ENCODE peak calls at places on chromosomes 11 and 22, in five cellular contexts. One of them, this sample, is unnamed.

GRCh38 chr11:93525601-93526000 is 17.6 kb downstream of the SMCO4 start:
- DNase-seq in adrenal gland: peak; percentile 68
- DNase-seq in GM12891: no peak
- DNase-seq in HCT116: no peak
- DNase-seq in erythroblast: no peak
- DNase-seq in this sample: no peak

GRCh38 chr11:61919841-61920631 is 2.7 kb upstream of the RAB3IL1 start:
- DNase-seq in adrenal gland: no peak
- DNase-seq in GM12891: no peak
- DNase-seq in HCT116: no peak
- DNase-seq in erythroblast: peak; percentile 97
- DNase-seq in this sample: peak; percentile 69

GRCh38 chr22:16810188-16810802 is 14.9 kb downstream of the XKR3 start:
- DNase-seq in adrenal gland: no peak
- DNase-seq in GM12891: no peak
- DNase-seq in HCT116: no peak
- DNase-seq in erythroblast: no peak
- DNase-seq in this sample: no peak

GRCh38 chr11:2576116-2576515 is 123.7 kb downstream of the KCNQ1OT1 start:
- DNase-seq in adrenal gland: peak; percentile 5
- DNase-seq in GM12891: no peak
- DNase-seq in HCT116: no peak
- DNase-seq in erythroblast: no peak
- DNase-seq in this sample: peak; percentile 67

GRCh38 chr11:15991174-15991655 is 365.1 kb downstream of the SOX6 start:
- DNase-seq in adrenal gland: no peak
- DNase-seq in GM12891: no peak
- DNase-seq in HCT116: no peak
- DNase-seq in erythroblast: no peak
- DNase-seq in this sample: no peak

GRCh38 chr11:32775908-32776307 is 18.6 kb downstream of the CCDC73 start:
- DNase-seq in adrenal gland: no peak
- DNase-seq in GM12891: no peak
- DNase-seq in HCT116: no peak
- DNase-seq in erythroblast: no peak
- DNase-seq in this sample: no peak

GRCh38 chr11:69965821-69966582 is 112.1 kb upstream of the ANO1 start:
- DNase-seq in adrenal gland: no peak
- DNase-seq in GM12891: no peak
- DNase-seq in HCT116: no peak
- DNase-seq in erythroblast: no peak
- DNase-seq in this sample: no peak

GRCh38 chr22:19517171-19517500 is 7.1 kb downstream of the CLDN5 start:
- DNase-seq in adrenal gland: no peak
- DNase-seq in GM12891: no peak
- DNase-seq in HCT116: no peak
- DNase-seq in erythroblast: no peak
- DNase-seq in this sample: no peak

GRCh38 chr11:62804310-62805043 is 763 bp downstream of the NXF1 start:
- DNase-seq in adrenal gland: peak; percentile 42
- DNase-seq in GM12891: no peak
- DNase-seq in HCT116: no peak
- DNase-seq in erythroblast: no peak
- DNase-seq in this sample: no peak

GRCh38 chr11:110818032-110818687 is 105.9 kb upstream of the ARHGAP20 start:
- DNase-seq in adrenal gland: no peak
- DNase-seq in GM12891: no peak
- DNase-seq in HCT116: peak; percentile 15
- DNase-seq in erythroblast: no peak
- DNase-seq in this sample: no peak

GRCh38 chr11:45028921-45029680 is 78.4 kb upstream of the TP53I11 start:
- DNase-seq in adrenal gland: no peak
- DNase-seq in GM12891: no peak
- DNase-seq in HCT116: no peak
- DNase-seq in erythroblast: no peak
- DNase-seq in this sample: no peak

GRCh38 chr11:38543311-38543710 is 1945.3 kb upstream of the RAG2 start:
- DNase-seq in adrenal gland: no peak
- DNase-seq in GM12891: no peak
- DNase-seq in HCT116: no peak
- DNase-seq in erythroblast: no peak
- DNase-seq in this sample: no peak

GRCh38 chr11:47616726-47617416 is 22.7 kb upstream of the C1QTNF4 start:
- DNase-seq in adrenal gland: peak; percentile 73
- DNase-seq in GM12891: no peak
- DNase-seq in HCT116: peak; percentile 21
- DNase-seq in erythroblast: peak; percentile 59
- DNase-seq in this sample: no peak

GRCh38 chr11:1233351-1234053 is 10.6 kb downstream of the MUC5B start:
- DNase-seq in adrenal gland: no peak
- DNase-seq in GM12891: no peak
- DNase-seq in HCT116: no peak
- DNase-seq in erythroblast: no peak
- DNase-seq in this sample: peak; percentile 56

GRCh38 chr11:73178092-73178539 is 36.0 kb upstream of the FCHSD2 start:
- DNase-seq in adrenal gland: peak; percentile 91
- DNase-seq in GM12891: peak; percentile 80
- DNase-seq in HCT116: peak; percentile 42
- DNase-seq in erythroblast: peak; percentile 72
- DNase-seq in this sample: peak; percentile 96

GRCh38 chr22:28410050-28410816 is 269.4 kb downstream of the TTC28 start:
- DNase-seq in adrenal gland: no peak
- DNase-seq in GM12891: no peak
- DNase-seq in HCT116: no peak
- DNase-seq in erythroblast: no peak
- DNase-seq in this sample: no peak

GRCh38 chr22:25447689-25448434 is 116.6 kb upstream of the GRK3 start:
- DNase-seq in adrenal gland: peak; percentile 88
- DNase-seq in GM12891: peak; percentile 83
- DNase-seq in HCT116: peak; percentile 71
- DNase-seq in erythroblast: peak; percentile 89
- DNase-seq in this sample: peak; percentile 97

GRCh38 chr11:6656936-6657335 is 1.3 kb upstream of the DCHS1 start:
- DNase-seq in adrenal gland: no peak
- DNase-seq in GM12891: no peak
- DNase-seq in HCT116: no peak
- DNase-seq in erythroblast: no peak
- DNase-seq in this sample: no peak

GRCh38 chr11:11569936-11570491 is 51.8 kb downstream of the GALNT18 start:
- DNase-seq in adrenal gland: peak; percentile 21
- DNase-seq in GM12891: no peak
- DNase-seq in HCT116: no peak
- DNase-seq in erythroblast: no peak
- DNase-seq in this sample: peak; percentile 84

GRCh38 chr11:59754494-59754858 is 700 bp upstream of the STX3 start:
- DNase-seq in adrenal gland: peak; percentile 42
- DNase-seq in GM12891: peak; percentile 31
- DNase-seq in HCT116: no peak
- DNase-seq in erythroblast: peak; percentile 45
- DNase-seq in this sample: peak; percentile 85

GRCh38 chr11:64476866-64477265 is 114.2 kb upstream of the SLC22A12 start:
- DNase-seq in adrenal gland: no peak
- DNase-seq in GM12891: no peak
- DNase-seq in HCT116: no peak
- DNase-seq in erythroblast: no peak
- DNase-seq in this sample: no peak

DNA sequence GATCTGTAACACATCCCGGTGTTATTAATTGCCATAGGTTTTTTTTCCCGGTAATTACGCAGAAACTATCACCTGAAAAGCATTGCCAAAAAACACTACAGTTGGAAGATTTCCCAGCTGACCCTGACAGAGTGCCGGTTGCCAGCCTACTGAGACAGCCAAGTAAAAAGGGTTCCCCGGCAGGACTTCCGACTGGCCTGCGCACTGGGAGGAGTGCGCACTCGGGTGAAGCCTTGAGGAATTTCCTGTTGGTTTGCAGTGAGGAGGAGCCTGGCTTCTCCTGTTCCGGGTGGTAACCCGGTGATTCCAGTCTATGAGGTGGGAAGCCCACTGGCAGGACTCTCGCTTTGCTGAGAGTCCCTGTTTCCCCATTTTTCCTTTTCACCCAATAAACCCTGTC is 52.1 kb downstream of the CNTF start:
- DNase-seq in adrenal gland: peak; percentile 11
- DNase-seq in GM12891: no peak
- DNase-seq in HCT116: no peak
- DNase-seq in erythroblast: no peak
- DNase-seq in this sample: peak; percentile 76
- TF ChIP-seq POLR2A in adrenal gland: no peak
- TF ChIP-seq POLR2A in GM12891: no peak
- TF ChIP-seq POLR2A in HCT116: no peak
- TF ChIP-seq POLR2A in erythroblast: no peak
- TF ChIP-seq POLR2A in this sample: no peak

GRCh38 chr22:50481440-50482106 is at the start of gene ADM2:
- DNase-seq in adrenal gland: no peak
- DNase-seq in GM12891: no peak
- DNase-seq in HCT116: no peak
- DNase-seq in erythroblast: no peak
- DNase-seq in this sample: peak; percentile 93
- TF ChIP-seq POLR2A in adrenal gland: no peak
- TF ChIP-seq POLR2A in GM12891: no peak
- TF ChIP-seq POLR2A in HCT116: no peak
- TF ChIP-seq POLR2A in erythroblast: no peak
- TF ChIP-seq POLR2A in this sample: no peak

DNA sequence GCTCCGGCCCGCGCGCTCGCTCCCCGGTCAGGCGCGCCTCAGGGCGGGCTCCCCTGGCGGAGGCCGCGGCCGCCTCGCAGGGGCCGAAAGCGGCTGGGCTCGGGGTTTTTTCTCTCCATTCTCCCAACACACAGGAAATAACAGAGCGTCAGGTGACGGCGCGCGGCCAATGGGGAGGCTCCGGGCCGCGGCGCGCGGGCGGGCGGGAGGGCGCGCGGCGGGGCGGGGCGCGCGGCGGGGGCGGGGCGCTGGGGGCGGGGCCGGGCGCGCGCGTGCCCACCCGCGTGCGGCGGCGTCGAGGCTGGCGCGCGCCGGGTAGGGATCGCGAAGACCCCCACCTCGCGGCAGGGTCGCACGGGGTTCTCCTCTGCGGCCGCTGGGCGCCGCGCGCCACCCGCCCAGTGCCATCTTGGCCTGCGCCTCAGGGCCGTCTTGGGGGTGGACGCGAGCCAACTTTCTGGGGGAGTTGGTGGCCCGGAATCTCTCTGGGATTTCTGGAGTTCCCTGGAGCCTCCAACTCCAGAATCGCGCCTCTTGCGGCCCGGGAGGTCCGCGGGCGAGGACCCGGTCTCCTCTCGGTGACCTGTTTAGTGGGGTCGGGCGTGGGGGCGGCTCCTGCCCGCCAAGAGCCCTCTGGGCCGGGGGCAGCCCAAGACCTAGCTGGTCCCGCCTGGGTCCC is at the start of gene TCF20:
- DNase-seq in adrenal gland: peak; percentile 80
- DNase-seq in GM12891: peak; percentile 96
- DNase-seq in HCT116: peak; percentile 10
- DNase-seq in erythroblast: peak; percentile 81
- DNase-seq in this sample: peak; percentile 95
- TF ChIP-seq POLR2A in adrenal gland: no peak
- TF ChIP-seq POLR2A in GM12891: peak; percentile 53
- TF ChIP-seq POLR2A in HCT116: peak; percentile 24
- TF ChIP-seq POLR2A in erythroblast: no peak
- TF ChIP-seq POLR2A in this sample: no peak

GRCh38 chr22:23834830-23835772 is 3.7 kb downstream of the DERL3 start:
- DNase-seq in adrenal gland: peak; percentile 9
- DNase-seq in GM12891: no peak
- DNase-seq in HCT116: no peak
- DNase-seq in erythroblast: no peak
- DNase-seq in this sample: peak; percentile 68
- TF ChIP-seq POLR2A in adrenal gland: no peak
- TF ChIP-seq POLR2A in GM12891: no peak
- TF ChIP-seq POLR2A in HCT116: no peak
- TF ChIP-seq POLR2A in erythroblast: no peak
- TF ChIP-seq POLR2A in this sample: no peak

DNA sequence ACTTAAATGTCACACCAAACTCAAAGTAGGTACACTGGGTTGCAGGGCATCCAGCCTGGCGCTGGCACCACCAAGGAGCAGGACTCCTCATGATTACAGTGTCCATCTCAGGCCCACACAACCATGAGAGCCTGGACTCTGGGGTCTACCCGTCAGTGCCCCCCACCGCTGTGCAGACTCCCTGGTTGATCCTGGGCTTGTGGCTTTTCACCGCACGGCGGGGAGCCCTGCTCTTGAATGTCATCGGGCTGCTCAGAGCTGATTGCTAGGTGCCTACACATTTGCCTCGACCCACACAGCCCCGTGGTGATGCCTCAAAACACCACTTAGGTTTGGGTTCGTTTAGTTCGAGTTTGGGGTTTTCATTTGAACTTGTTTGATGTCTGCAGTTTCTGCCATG is 63.0 kb downstream of the WNT11 start:
- DNase-seq in adrenal gland: no peak
- DNase-seq in GM12891: no peak
- DNase-seq in HCT116: no peak
- DNase-seq in erythroblast: no peak
- DNase-seq in this sample: no peak
- TF ChIP-seq POLR2A in adrenal gland: no peak
- TF ChIP-seq POLR2A in GM12891: peak; percentile 24
- TF ChIP-seq POLR2A in HCT116: no peak
- TF ChIP-seq POLR2A in erythroblast: no peak
- TF ChIP-seq POLR2A in this sample: no peak

DNA sequence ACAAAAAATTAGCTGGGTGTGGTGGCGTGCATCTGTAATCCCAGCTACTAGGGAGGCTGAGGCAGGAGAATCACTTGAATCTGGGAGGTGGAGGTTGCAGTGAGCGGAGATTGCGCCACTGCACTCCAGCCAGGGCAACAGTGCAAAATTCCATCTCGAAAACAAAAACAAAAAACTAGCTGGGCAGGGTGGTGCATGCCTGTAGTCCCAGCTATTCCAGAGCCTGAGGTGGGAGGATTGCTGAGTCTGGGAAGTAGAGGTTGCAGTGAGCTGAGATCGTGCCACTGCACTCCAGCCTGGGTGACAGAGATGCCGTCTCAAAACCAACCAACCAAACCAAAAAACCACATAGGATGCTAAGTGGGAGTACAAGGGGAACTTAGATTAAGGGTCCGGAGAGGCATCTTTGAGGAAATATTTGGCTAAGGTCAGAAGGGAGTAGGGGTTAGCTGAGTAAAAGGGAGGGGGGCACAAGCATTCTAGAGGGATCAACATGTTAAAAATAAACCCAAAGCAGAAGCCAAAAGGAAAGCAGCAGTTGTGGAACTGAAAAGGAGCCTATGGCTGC is 10.2 kb downstream of the PHF5A start:
- DNase-seq in adrenal gland: no peak
- DNase-seq in GM12891: no peak
- DNase-seq in HCT116: no peak
- DNase-seq in erythroblast: no peak
- DNase-seq in this sample: peak; percentile 6
- TF ChIP-seq POLR2A in adrenal gland: no peak
- TF ChIP-seq POLR2A in GM12891: no peak
- TF ChIP-seq POLR2A in HCT116: no peak
- TF ChIP-seq POLR2A in erythroblast: no peak
- TF ChIP-seq POLR2A in this sample: no peak

This sample was measured in spleen.